ENCODE peak calls at places on chromosomes 16 and 17, in four cellular contexts. One of them, this sample, is unnamed.

GRCh38 chr17:75571197-75571884 is 16.3 kb upstream of the MYO15B start:
- DNase-seq in CD4-positive, CD25-positive, alpha-beta regulatory T cell: peak
- DNase-seq in heart right ventricle: no peak
- DNase-seq in HCT116: no peak
- DNase-seq in this sample: no peak

GRCh38 chr17:73998246-73999220 is 204.9 kb upstream of the RPL38 start:
- DNase-seq in CD4-positive, CD25-positive, alpha-beta regulatory T cell: peak
- DNase-seq in heart right ventricle: peak
- DNase-seq in HCT116: peak
- DNase-seq in this sample: no peak

GRCh38 chr17:39200957-39201510 is 951 bp downstream of the RPL19 start:
- DNase-seq in CD4-positive, CD25-positive, alpha-beta regulatory T cell: no peak
- DNase-seq in heart right ventricle: no peak
- DNase-seq in HCT116: no peak
- DNase-seq in this sample: no peak

GRCh38 chr16:67872631-67873434 is at the start of gene EDC4:
- DNase-seq in CD4-positive, CD25-positive, alpha-beta regulatory T cell: peak
- DNase-seq in heart right ventricle: peak
- DNase-seq in HCT116: peak
- DNase-seq in this sample: peak

GRCh38 chr17:65183736-65184135 is 46.6 kb downstream of the RGS9 start:
- DNase-seq in CD4-positive, CD25-positive, alpha-beta regulatory T cell: no peak
- DNase-seq in heart right ventricle: no peak
- DNase-seq in HCT116: no peak
- DNase-seq in this sample: peak

GRCh38 chr16:23514381-23515152 is 4.3 kb upstream of the GGA2 start:
- DNase-seq in CD4-positive, CD25-positive, alpha-beta regulatory T cell: peak
- DNase-seq in heart right ventricle: no peak
- DNase-seq in HCT116: no peak
- DNase-seq in this sample: no peak

GRCh38 chr16:67528870-67529638 is 425 bp downstream of the RIPOR1 start:
- DNase-seq in CD4-positive, CD25-positive, alpha-beta regulatory T cell: peak
- DNase-seq in heart right ventricle: peak
- DNase-seq in HCT116: no peak
- DNase-seq in this sample: peak

GRCh38 chr16:68093816-68094613 is 8.8 kb downstream of the NFATC3 start:
- DNase-seq in CD4-positive, CD25-positive, alpha-beta regulatory T cell: peak
- DNase-seq in heart right ventricle: no peak
- DNase-seq in HCT116: no peak
- DNase-seq in this sample: no peak

GRCh38 chr17:51230306-51230705 is 29.5 kb downstream of the MBTD1 start:
- DNase-seq in CD4-positive, CD25-positive, alpha-beta regulatory T cell: no peak
- DNase-seq in heart right ventricle: no peak
- DNase-seq in HCT116: no peak
- DNase-seq in this sample: no peak

GRCh38 chr17:77354721-77355455 is 214.1 kb downstream of the SEC14L1 start:
- DNase-seq in CD4-positive, CD25-positive, alpha-beta regulatory T cell: no peak
- DNase-seq in heart right ventricle: peak
- DNase-seq in HCT116: no peak
- DNase-seq in this sample: peak

GRCh38 chr16:87244646-87245197 is 72.5 kb downstream of the C16orf95 start:
- DNase-seq in CD4-positive, CD25-positive, alpha-beta regulatory T cell: no peak
- DNase-seq in heart right ventricle: no peak
- DNase-seq in HCT116: no peak
- DNase-seq in this sample: no peak

GRCh38 chr17:33318241-33318640 is 25.1 kb upstream of the ASIC2 start:
- DNase-seq in CD4-positive, CD25-positive, alpha-beta regulatory T cell: no peak
- DNase-seq in heart right ventricle: no peak
- DNase-seq in HCT116: no peak
- DNase-seq in this sample: no peak

GRCh38 chr17:64447526-64447925 is 1.4 kb upstream of the MILR1 start:
- DNase-seq in CD4-positive, CD25-positive, alpha-beta regulatory T cell: no peak
- DNase-seq in heart right ventricle: no peak
- DNase-seq in HCT116: no peak
- DNase-seq in this sample: no peak

GRCh38 chr16:69930117-69930776 is 20.9 kb upstream of the CLEC18A start:
- DNase-seq in CD4-positive, CD25-positive, alpha-beta regulatory T cell: peak
- DNase-seq in heart right ventricle: peak
- DNase-seq in HCT116: peak
- DNase-seq in this sample: peak

GRCh38 chr16:15975172-15975571 is 25.8 kb downstream of the ABCC1 start:
- DNase-seq in CD4-positive, CD25-positive, alpha-beta regulatory T cell: no peak
- DNase-seq in heart right ventricle: no peak
- DNase-seq in HCT116: no peak
- DNase-seq in this sample: no peak

GRCh38 chr17:49946208-49946607 is 22.8 kb upstream of the DLX4 start:
- DNase-seq in CD4-positive, CD25-positive, alpha-beta regulatory T cell: no peak
- DNase-seq in heart right ventricle: no peak
- DNase-seq in HCT116: no peak
- DNase-seq in this sample: no peak

GRCh38 chr16:53672461-53672860 is 31.2 kb downstream of the RPGRIP1L start:
- DNase-seq in CD4-positive, CD25-positive, alpha-beta regulatory T cell: no peak
- DNase-seq in heart right ventricle: no peak
- DNase-seq in HCT116: no peak
- DNase-seq in this sample: no peak

GRCh38 chr16:79213214-79213613 is 387.3 kb downstream of the MAF start:
- DNase-seq in CD4-positive, CD25-positive, alpha-beta regulatory T cell: no peak
- DNase-seq in heart right ventricle: no peak
- DNase-seq in HCT116: no peak
- DNase-seq in this sample: no peak

GRCh38 chr16:50265716-50266336 is 525 bp upstream of the ADCY7 start:
- DNase-seq in CD4-positive, CD25-positive, alpha-beta regulatory T cell: no peak
- DNase-seq in heart right ventricle: no peak
- DNase-seq in HCT116: no peak
- DNase-seq in this sample: no peak

GRCh38 chr16:85303354-85303883 is 191.1 kb upstream of the CIBAR2 start:
- DNase-seq in CD4-positive, CD25-positive, alpha-beta regulatory T cell: peak
- DNase-seq in heart right ventricle: peak
- DNase-seq in HCT116: peak
- DNase-seq in this sample: peak

GRCh38 chr17:74759243-74759801 is 10.9 kb downstream of the NHERF1 start:
- DNase-seq in CD4-positive, CD25-positive, alpha-beta regulatory T cell: peak
- DNase-seq in heart right ventricle: no peak
- DNase-seq in HCT116: no peak
- DNase-seq in this sample: peak

GRCh38 chr17:7416323-7416722 is 3.8 kb upstream of the SPEM1 start:
- DNase-seq in CD4-positive, CD25-positive, alpha-beta regulatory T cell: peak
- DNase-seq in heart right ventricle: no peak
- DNase-seq in HCT116: no peak
- DNase-seq in this sample: no peak

GRCh38 chr16:6193718-6194117 is 1096.1 kb upstream of the EEF2KMT start:
- DNase-seq in CD4-positive, CD25-positive, alpha-beta regulatory T cell: no peak
- DNase-seq in heart right ventricle: no peak
- DNase-seq in HCT116: no peak
- DNase-seq in this sample: no peak

GRCh38 chr16:83837566-83837965 is 29.8 kb downstream of the HSBP1 start:
- DNase-seq in CD4-positive, CD25-positive, alpha-beta regulatory T cell: no peak
- DNase-seq in heart right ventricle: no peak
- DNase-seq in HCT116: no peak
- DNase-seq in this sample: no peak

GRCh38 chr17:64741924-64742670 is 80.0 kb upstream of the SMURF2 start:
- DNase-seq in CD4-positive, CD25-positive, alpha-beta regulatory T cell: no peak
- DNase-seq in heart right ventricle: peak
- DNase-seq in HCT116: no peak
- DNase-seq in this sample: peak

GRCh38 chr17:42387663-42388380 is 420 bp downstream of the STAT3 start:
- DNase-seq in CD4-positive, CD25-positive, alpha-beta regulatory T cell: peak
- DNase-seq in heart right ventricle: peak
- DNase-seq in HCT116: no peak
- DNase-seq in this sample: no peak

GRCh38 chr16:89023151-89023551 is 46.1 kb upstream of the CBFA2T3 start:
- DNase-seq in CD4-positive, CD25-positive, alpha-beta regulatory T cell: no peak
- DNase-seq in heart right ventricle: no peak
- DNase-seq in HCT116: no peak
- DNase-seq in this sample: no peak

GRCh38 chr17:80220709-80221215 is 535 bp downstream of the SLC26A11 start:
- DNase-seq in CD4-positive, CD25-positive, alpha-beta regulatory T cell: peak
- DNase-seq in heart right ventricle: no peak
- DNase-seq in HCT116: no peak
- DNase-seq in this sample: no peak

GRCh38 chr16:50781043-50781442 is 39.2 kb downstream of the CYLD start:
- DNase-seq in CD4-positive, CD25-positive, alpha-beta regulatory T cell: peak
- DNase-seq in heart right ventricle: no peak
- DNase-seq in HCT116: no peak
- DNase-seq in this sample: no peak

GRCh38 chr16:11700264-11701029 is 32.2 kb downstream of the SNN start:
- DNase-seq in CD4-positive, CD25-positive, alpha-beta regulatory T cell: no peak
- DNase-seq in heart right ventricle: no peak
- DNase-seq in HCT116: no peak
- DNase-seq in this sample: no peak

GRCh38 chr16:80552277-80552676 is 11.5 kb downstream of the DYNLRB2 start:
- DNase-seq in CD4-positive, CD25-positive, alpha-beta regulatory T cell: no peak
- DNase-seq in heart right ventricle: no peak
- DNase-seq in HCT116: no peak
- DNase-seq in this sample: no peak

GRCh38 chr16:80554037-80554436 is 13.2 kb downstream of the DYNLRB2 start:
- DNase-seq in CD4-positive, CD25-positive, alpha-beta regulatory T cell: no peak
- DNase-seq in heart right ventricle: no peak
- DNase-seq in HCT116: no peak
- DNase-seq in this sample: no peak

GRCh38 chr16:80559369-80559768 is 18.6 kb downstream of the DYNLRB2 start:
- DNase-seq in CD4-positive, CD25-positive, alpha-beta regulatory T cell: no peak
- DNase-seq in heart right ventricle: no peak
- DNase-seq in HCT116: no peak
- DNase-seq in this sample: no peak

GRCh38 chr16:80556481-80556880 is 15.7 kb downstream of the DYNLRB2 start:
- DNase-seq in CD4-positive, CD25-positive, alpha-beta regulatory T cell: no peak
- DNase-seq in heart right ventricle: no peak
- DNase-seq in HCT116: no peak
- DNase-seq in this sample: no peak

GRCh38 chr16:80557037-80557436 is 16.2 kb downstream of the DYNLRB2 start:
- DNase-seq in CD4-positive, CD25-positive, alpha-beta regulatory T cell: no peak
- DNase-seq in heart right ventricle: no peak
- DNase-seq in HCT116: no peak
- DNase-seq in this sample: no peak
- H3K27ac ChIP-seq in CD4-positive, CD25-positive, alpha-beta regulatory T cell: no peak
- H3K27ac ChIP-seq in heart right ventricle: no peak
- H3K27ac ChIP-seq in HCT116: no peak
- H3K27ac ChIP-seq in this sample: no peak

GRCh38 chr17:6365187-6365943 is 69.6 kb downstream of the AIPL1 start:
- DNase-seq in CD4-positive, CD25-positive, alpha-beta regulatory T cell: no peak
- DNase-seq in heart right ventricle: no peak
- DNase-seq in HCT116: no peak
- DNase-seq in this sample: no peak
- H3K27ac ChIP-seq in CD4-positive, CD25-positive, alpha-beta regulatory T cell: no peak
- H3K27ac ChIP-seq in heart right ventricle: no peak
- H3K27ac ChIP-seq in HCT116: no peak
- H3K27ac ChIP-seq in this sample: no peak

GRCh38 chr17:81809556-81809998 is 5.6 kb downstream of the GCGR start:
- DNase-seq in CD4-positive, CD25-positive, alpha-beta regulatory T cell: no peak
- DNase-seq in heart right ventricle: no peak
- DNase-seq in HCT116: no peak
- DNase-seq in this sample: no peak

GRCh38 chr17:81810892-81811704 is 7.1 kb downstream of the GCGR start:
- DNase-seq in CD4-positive, CD25-positive, alpha-beta regulatory T cell: no peak
- DNase-seq in heart right ventricle: no peak
- DNase-seq in HCT116: no peak
- DNase-seq in this sample: no peak

GRCh38 chr17:81808778-81809555 is 5.0 kb downstream of the GCGR start:
- DNase-seq in CD4-positive, CD25-positive, alpha-beta regulatory T cell: no peak
- DNase-seq in heart right ventricle: no peak
- DNase-seq in HCT116: no peak
- DNase-seq in this sample: no peak

GRCh38 chr17:81811705-81812570 is 8.0 kb downstream of the GCGR start:
- DNase-seq in CD4-positive, CD25-positive, alpha-beta regulatory T cell: no peak
- DNase-seq in heart right ventricle: no peak
- DNase-seq in HCT116: no peak
- DNase-seq in this sample: no peak

DNA sequence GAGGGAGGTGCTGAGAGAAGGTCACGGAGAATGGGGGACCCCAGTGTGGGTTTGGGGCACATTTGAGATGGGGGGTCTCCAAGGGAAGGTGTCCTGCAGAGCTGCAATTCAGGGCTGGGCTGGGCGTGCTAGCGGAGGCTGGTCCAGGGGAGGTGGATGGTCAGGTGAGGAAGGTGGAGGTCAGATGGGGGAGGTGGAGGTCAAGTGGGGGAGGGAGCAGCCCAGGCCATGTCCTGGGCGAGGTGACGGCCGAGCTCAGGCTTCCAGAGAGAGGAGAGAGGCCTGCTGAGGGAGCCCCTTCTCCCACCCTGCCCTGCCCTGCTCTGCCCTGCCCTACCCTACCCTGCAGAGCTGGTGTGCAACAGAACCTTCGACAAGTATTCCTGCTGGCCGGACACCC is 6.5 kb downstream of the GCGR start:
- DNase-seq in CD4-positive, CD25-positive, alpha-beta regulatory T cell: no peak
- DNase-seq in heart right ventricle: no peak
- DNase-seq in HCT116: no peak
- DNase-seq in this sample: no peak
- H3K27ac ChIP-seq in CD4-positive, CD25-positive, alpha-beta regulatory T cell: no peak
- H3K27ac ChIP-seq in heart right ventricle: no peak
- H3K27ac ChIP-seq in HCT116: no peak
- H3K27ac ChIP-seq in this sample: no peak

GRCh38 chr17:2954898-2955445 is 108.4 kb downstream of the OR1D5 start:
- DNase-seq in CD4-positive, CD25-positive, alpha-beta regulatory T cell: peak
- DNase-seq in heart right ventricle: no peak
- DNase-seq in HCT116: peak
- DNase-seq in this sample: peak
- H3K27ac ChIP-seq in CD4-positive, CD25-positive, alpha-beta regulatory T cell: no peak
- H3K27ac ChIP-seq in heart right ventricle: no peak
- H3K27ac ChIP-seq in HCT116: peak
- H3K27ac ChIP-seq in this sample: peak

GRCh38 chr17:61201211-61201610 is 198.4 kb upstream of the TBX2 start:
- DNase-seq in CD4-positive, CD25-positive, alpha-beta regulatory T cell: no peak
- DNase-seq in heart right ventricle: no peak
- DNase-seq in HCT116: no peak
- DNase-seq in this sample: peak
- H3K27ac ChIP-seq in CD4-positive, CD25-positive, alpha-beta regulatory T cell: no peak
- H3K27ac ChIP-seq in heart right ventricle: peak
- H3K27ac ChIP-seq in HCT116: no peak
- H3K27ac ChIP-seq in this sample: peak

DNA sequence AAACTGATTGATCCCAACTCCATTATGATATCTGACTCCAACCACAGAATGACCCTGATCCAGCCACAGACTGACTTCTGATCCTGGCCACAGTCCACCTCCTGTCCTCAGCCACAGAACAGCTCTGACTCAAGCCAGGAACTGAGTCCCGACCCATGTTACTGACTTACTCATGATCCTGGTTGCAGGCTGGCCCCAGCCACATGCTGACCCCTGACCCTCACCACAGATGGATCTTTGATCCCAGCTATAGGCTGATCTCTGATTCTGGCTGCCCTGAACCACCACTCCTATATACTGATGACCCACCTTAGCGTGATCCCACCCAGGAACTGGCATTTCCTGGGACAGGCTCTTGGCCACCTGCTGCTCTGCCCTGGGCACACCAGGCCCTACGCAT is 32.2 kb upstream of the IL21R start:
- DNase-seq in CD4-positive, CD25-positive, alpha-beta regulatory T cell: no peak
- DNase-seq in heart right ventricle: no peak
- DNase-seq in HCT116: no peak
- DNase-seq in this sample: no peak
- H3K27ac ChIP-seq in CD4-positive, CD25-positive, alpha-beta regulatory T cell: peak
- H3K27ac ChIP-seq in heart right ventricle: no peak
- H3K27ac ChIP-seq in HCT116: no peak
- H3K27ac ChIP-seq in this sample: no peak

GRCh38 chr16:52545157-52545543 is 1.8 kb downstream of the TOX3 start:
- DNase-seq in CD4-positive, CD25-positive, alpha-beta regulatory T cell: no peak
- DNase-seq in heart right ventricle: no peak
- DNase-seq in HCT116: no peak
- DNase-seq in this sample: no peak
- H3K27ac ChIP-seq in CD4-positive, CD25-positive, alpha-beta regulatory T cell: no peak
- H3K27ac ChIP-seq in heart right ventricle: no peak
- H3K27ac ChIP-seq in HCT116: no peak
- H3K27ac ChIP-seq in this sample: no peak

GRCh38 chr17:8482546-8482945 is 46.9 kb downstream of the NDEL1 start:
- DNase-seq in CD4-positive, CD25-positive, alpha-beta regulatory T cell: no peak
- DNase-seq in heart right ventricle: no peak
- DNase-seq in HCT116: no peak
- DNase-seq in this sample: no peak
- H3K27ac ChIP-seq in CD4-positive, CD25-positive, alpha-beta regulatory T cell: no peak
- H3K27ac ChIP-seq in heart right ventricle: peak
- H3K27ac ChIP-seq in HCT116: no peak
- H3K27ac ChIP-seq in this sample: no peak

This sample was measured in SJSA1.